ENCODE peak calls at places on chromosome 15, in ten cellular contexts. One of them, this sample, is unnamed.

GRCh38 chr15:37078000-37078399 is 22.3 kb downstream of the MEIS2 start:
- DNase-seq in NT2/D1: no peak
- DNase-seq in activated naive CD4-positive, alpha-beta T cell treated with anti-CD3 and anti-CD28 coated beads, Interleukin-2, amount 10 ng/mL, durations not matched to agents 7 days and 5 days: no peak
- DNase-seq in GM04504: no peak
- DNase-seq in occipital lobe: no peak
- DNase-seq in ureter: no peak
- DNase-seq in AG04450: no peak
- DNase-seq in fibroblast of lung: no peak
- DNase-seq in T-helper 1 cell: no peak
- DNase-seq in stimulated activated CD4-positive, alpha-beta T cell treated with anti-CD3 and anti-CD28 coated beads, Interleukin-2, amount 100 ng/mL, for 24 hours: no peak
- DNase-seq in this sample: peak; percentile 90

GRCh38 chr15:41703120-41703519 is 42.9 kb downstream of the MGA start:
- DNase-seq in activated naive CD4-positive, alpha-beta T cell treated with anti-CD3 and anti-CD28 coated beads, Interleukin-2, amount 10 ng/mL, durations not matched to agents 7 days and 5 days: no peak
- DNase-seq in T-helper 1 cell: no peak
- DNase-seq in NT2/D1: no peak
- DNase-seq in ureter: no peak
- DNase-seq in occipital lobe: no peak
- DNase-seq in fibroblast of lung: no peak
- DNase-seq in GM04504: no peak
- DNase-seq in AG04450: no peak
- DNase-seq in stimulated activated CD4-positive, alpha-beta T cell treated with anti-CD3 and anti-CD28 coated beads, Interleukin-2, amount 100 ng/mL, for 24 hours: no peak
- DNase-seq in this sample: no peak

GRCh38 chr15:48177383-48177874 is 666 bp downstream of the MYEF2 start:
- DNase-seq in T-helper 1 cell: peak; percentile 37
- DNase-seq in stimulated activated CD4-positive, alpha-beta T cell treated with anti-CD3 and anti-CD28 coated beads, Interleukin-2, amount 100 ng/mL, for 24 hours: no peak
- DNase-seq in GM04504: no peak
- DNase-seq in NT2/D1: no peak
- DNase-seq in activated naive CD4-positive, alpha-beta T cell treated with anti-CD3 and anti-CD28 coated beads, Interleukin-2, amount 10 ng/mL, durations not matched to agents 7 days and 5 days: no peak
- DNase-seq in AG04450: no peak
- DNase-seq in ureter: no peak
- DNase-seq in fibroblast of lung: peak; percentile 51
- DNase-seq in occipital lobe: no peak
- DNase-seq in this sample: peak; percentile 65

GRCh38 chr15:44300567-44300966 is 12.0 kb downstream of the GOLM2 start:
- DNase-seq in occipital lobe: no peak
- DNase-seq in activated naive CD4-positive, alpha-beta T cell treated with anti-CD3 and anti-CD28 coated beads, Interleukin-2, amount 10 ng/mL, durations not matched to agents 7 days and 5 days: no peak
- DNase-seq in T-helper 1 cell: no peak
- DNase-seq in ureter: no peak
- DNase-seq in fibroblast of lung: no peak
- DNase-seq in stimulated activated CD4-positive, alpha-beta T cell treated with anti-CD3 and anti-CD28 coated beads, Interleukin-2, amount 100 ng/mL, for 24 hours: no peak
- DNase-seq in AG04450: no peak
- DNase-seq in NT2/D1: no peak
- DNase-seq in GM04504: no peak
- DNase-seq in this sample: no peak

GRCh38 chr15:74173545-74174215 is at the start of gene ISLR:
- DNase-seq in fibroblast of lung: peak; percentile 76
- DNase-seq in stimulated activated CD4-positive, alpha-beta T cell treated with anti-CD3 and anti-CD28 coated beads, Interleukin-2, amount 100 ng/mL, for 24 hours: no peak
- DNase-seq in ureter: peak; percentile 55
- DNase-seq in GM04504: no peak
- DNase-seq in NT2/D1: no peak
- DNase-seq in activated naive CD4-positive, alpha-beta T cell treated with anti-CD3 and anti-CD28 coated beads, Interleukin-2, amount 10 ng/mL, durations not matched to agents 7 days and 5 days: no peak
- DNase-seq in T-helper 1 cell: no peak
- DNase-seq in occipital lobe: no peak
- DNase-seq in AG04450: no peak
- DNase-seq in this sample: no peak

GRCh38 chr15:38817427-38818155 is 253.0 kb upstream of the RASGRP1 start:
- DNase-seq in AG04450: peak; percentile 8
- DNase-seq in GM04504: peak; percentile 55
- DNase-seq in T-helper 1 cell: peak; percentile 62
- DNase-seq in stimulated activated CD4-positive, alpha-beta T cell treated with anti-CD3 and anti-CD28 coated beads, Interleukin-2, amount 100 ng/mL, for 24 hours: peak; percentile 84
- DNase-seq in occipital lobe: peak; percentile 53
- DNase-seq in fibroblast of lung: peak; percentile 53
- DNase-seq in NT2/D1: peak; percentile 28
- DNase-seq in ureter: peak; percentile 85
- DNase-seq in activated naive CD4-positive, alpha-beta T cell treated with anti-CD3 and anti-CD28 coated beads, Interleukin-2, amount 10 ng/mL, durations not matched to agents 7 days and 5 days: peak; percentile 89
- DNase-seq in this sample: peak; percentile 86

GRCh38 chr15:31391687-31392671 is 65.3 kb downstream of the KLF13 start:
- DNase-seq in AG04450: peak; percentile 23
- DNase-seq in T-helper 1 cell: peak; percentile 81
- DNase-seq in occipital lobe: peak; percentile 52
- DNase-seq in stimulated activated CD4-positive, alpha-beta T cell treated with anti-CD3 and anti-CD28 coated beads, Interleukin-2, amount 100 ng/mL, for 24 hours: peak; percentile 82
- DNase-seq in activated naive CD4-positive, alpha-beta T cell treated with anti-CD3 and anti-CD28 coated beads, Interleukin-2, amount 10 ng/mL, durations not matched to agents 7 days and 5 days: peak; percentile 90
- DNase-seq in GM04504: no peak
- DNase-seq in ureter: peak; percentile 89
- DNase-seq in fibroblast of lung: peak; percentile 72
- DNase-seq in NT2/D1: no peak
- DNase-seq in this sample: peak; percentile 75

GRCh38 chr15:100689500-100689899 is 87.1 kb downstream of the ASB7 start:
- DNase-seq in NT2/D1: no peak
- DNase-seq in activated naive CD4-positive, alpha-beta T cell treated with anti-CD3 and anti-CD28 coated beads, Interleukin-2, amount 10 ng/mL, durations not matched to agents 7 days and 5 days: no peak
- DNase-seq in occipital lobe: no peak
- DNase-seq in fibroblast of lung: no peak
- DNase-seq in AG04450: no peak
- DNase-seq in T-helper 1 cell: no peak
- DNase-seq in ureter: no peak
- DNase-seq in GM04504: no peak
- DNase-seq in stimulated activated CD4-positive, alpha-beta T cell treated with anti-CD3 and anti-CD28 coated beads, Interleukin-2, amount 100 ng/mL, for 24 hours: no peak
- DNase-seq in this sample: no peak

GRCh38 chr15:70095387-70096214 is 2.1 kb downstream of the TLE3 start:
- DNase-seq in NT2/D1: no peak
- DNase-seq in stimulated activated CD4-positive, alpha-beta T cell treated with anti-CD3 and anti-CD28 coated beads, Interleukin-2, amount 100 ng/mL, for 24 hours: peak; percentile 56
- DNase-seq in AG04450: no peak
- DNase-seq in T-helper 1 cell: peak; percentile 43
- DNase-seq in GM04504: no peak
- DNase-seq in activated naive CD4-positive, alpha-beta T cell treated with anti-CD3 and anti-CD28 coated beads, Interleukin-2, amount 10 ng/mL, durations not matched to agents 7 days and 5 days: peak; percentile 50
- DNase-seq in fibroblast of lung: no peak
- DNase-seq in occipital lobe: no peak
- DNase-seq in ureter: no peak
- DNase-seq in this sample: peak; percentile 76

GRCh38 chr15:48861813-48862431 is 16.0 kb upstream of the EID1 start:
- DNase-seq in fibroblast of lung: peak; percentile 86
- DNase-seq in T-helper 1 cell: peak; percentile 63
- DNase-seq in GM04504: peak; percentile 39
- DNase-seq in NT2/D1: peak; percentile 38
- DNase-seq in stimulated activated CD4-positive, alpha-beta T cell treated with anti-CD3 and anti-CD28 coated beads, Interleukin-2, amount 100 ng/mL, for 24 hours: peak; percentile 36
- DNase-seq in activated naive CD4-positive, alpha-beta T cell treated with anti-CD3 and anti-CD28 coated beads, Interleukin-2, amount 10 ng/mL, durations not matched to agents 7 days and 5 days: peak; percentile 57
- DNase-seq in ureter: no peak
- DNase-seq in occipital lobe: peak; percentile 8
- DNase-seq in AG04450: no peak
- DNase-seq in this sample: peak; percentile 84

GRCh38 chr15:51450001-51450400 is 108.5 kb downstream of the GLDN start:
- DNase-seq in ureter: no peak
- DNase-seq in GM04504: no peak
- DNase-seq in stimulated activated CD4-positive, alpha-beta T cell treated with anti-CD3 and anti-CD28 coated beads, Interleukin-2, amount 100 ng/mL, for 24 hours: no peak
- DNase-seq in AG04450: no peak
- DNase-seq in T-helper 1 cell: no peak
- DNase-seq in fibroblast of lung: no peak
- DNase-seq in activated naive CD4-positive, alpha-beta T cell treated with anti-CD3 and anti-CD28 coated beads, Interleukin-2, amount 10 ng/mL, durations not matched to agents 7 days and 5 days: no peak
- DNase-seq in NT2/D1: no peak
- DNase-seq in occipital lobe: no peak
- DNase-seq in this sample: no peak

GRCh38 chr15:26674467-26674866 is 98.4 kb downstream of the GABRB3 start:
- DNase-seq in NT2/D1: no peak
- DNase-seq in GM04504: no peak
- DNase-seq in fibroblast of lung: no peak
- DNase-seq in ureter: no peak
- DNase-seq in AG04450: no peak
- DNase-seq in occipital lobe: no peak
- DNase-seq in stimulated activated CD4-positive, alpha-beta T cell treated with anti-CD3 and anti-CD28 coated beads, Interleukin-2, amount 100 ng/mL, for 24 hours: no peak
- DNase-seq in activated naive CD4-positive, alpha-beta T cell treated with anti-CD3 and anti-CD28 coated beads, Interleukin-2, amount 10 ng/mL, durations not matched to agents 7 days and 5 days: no peak
- DNase-seq in T-helper 1 cell: no peak
- DNase-seq in this sample: no peak

GRCh38 chr15:72098076-72098475 is 19.9 kb downstream of the MYO9A start:
- DNase-seq in AG04450: no peak
- DNase-seq in stimulated activated CD4-positive, alpha-beta T cell treated with anti-CD3 and anti-CD28 coated beads, Interleukin-2, amount 100 ng/mL, for 24 hours: no peak
- DNase-seq in GM04504: no peak
- DNase-seq in fibroblast of lung: no peak
- DNase-seq in occipital lobe: no peak
- DNase-seq in activated naive CD4-positive, alpha-beta T cell treated with anti-CD3 and anti-CD28 coated beads, Interleukin-2, amount 10 ng/mL, durations not matched to agents 7 days and 5 days: no peak
- DNase-seq in NT2/D1: no peak
- DNase-seq in T-helper 1 cell: no peak
- DNase-seq in ureter: no peak
- DNase-seq in this sample: no peak

GRCh38 chr15:100314809-100315400 is 26.9 kb downstream of the ADAMTS17 start:
- DNase-seq in activated naive CD4-positive, alpha-beta T cell treated with anti-CD3 and anti-CD28 coated beads, Interleukin-2, amount 10 ng/mL, durations not matched to agents 7 days and 5 days: no peak
- DNase-seq in GM04504: no peak
- DNase-seq in fibroblast of lung: no peak
- DNase-seq in ureter: no peak
- DNase-seq in occipital lobe: no peak
- DNase-seq in stimulated activated CD4-positive, alpha-beta T cell treated with anti-CD3 and anti-CD28 coated beads, Interleukin-2, amount 100 ng/mL, for 24 hours: no peak
- DNase-seq in NT2/D1: no peak
- DNase-seq in T-helper 1 cell: no peak
- DNase-seq in AG04450: no peak
- DNase-seq in this sample: no peak

GRCh38 chr15:76114561-76114960 is 54.8 kb downstream of the TMEM266 start:
- DNase-seq in stimulated activated CD4-positive, alpha-beta T cell treated with anti-CD3 and anti-CD28 coated beads, Interleukin-2, amount 100 ng/mL, for 24 hours: no peak
- DNase-seq in GM04504: no peak
- DNase-seq in activated naive CD4-positive, alpha-beta T cell treated with anti-CD3 and anti-CD28 coated beads, Interleukin-2, amount 10 ng/mL, durations not matched to agents 7 days and 5 days: no peak
- DNase-seq in fibroblast of lung: no peak
- DNase-seq in AG04450: no peak
- DNase-seq in T-helper 1 cell: no peak
- DNase-seq in ureter: no peak
- DNase-seq in NT2/D1: no peak
- DNase-seq in occipital lobe: no peak
- DNase-seq in this sample: no peak

GRCh38 chr15:87827126-87827525 is 429.4 kb downstream of the NTRK3 start:
- DNase-seq in T-helper 1 cell: no peak
- DNase-seq in stimulated activated CD4-positive, alpha-beta T cell treated with anti-CD3 and anti-CD28 coated beads, Interleukin-2, amount 100 ng/mL, for 24 hours: no peak
- DNase-seq in occipital lobe: no peak
- DNase-seq in GM04504: no peak
- DNase-seq in ureter: no peak
- DNase-seq in activated naive CD4-positive, alpha-beta T cell treated with anti-CD3 and anti-CD28 coated beads, Interleukin-2, amount 10 ng/mL, durations not matched to agents 7 days and 5 days: no peak
- DNase-seq in AG04450: peak; percentile 11
- DNase-seq in fibroblast of lung: peak; percentile 32
- DNase-seq in NT2/D1: no peak
- DNase-seq in this sample: no peak

GRCh38 chr15:72086920-72087648 is 30.9 kb downstream of the MYO9A start:
- DNase-seq in GM04504: no peak
- DNase-seq in stimulated activated CD4-positive, alpha-beta T cell treated with anti-CD3 and anti-CD28 coated beads, Interleukin-2, amount 100 ng/mL, for 24 hours: no peak
- DNase-seq in T-helper 1 cell: no peak
- DNase-seq in occipital lobe: no peak
- DNase-seq in activated naive CD4-positive, alpha-beta T cell treated with anti-CD3 and anti-CD28 coated beads, Interleukin-2, amount 10 ng/mL, durations not matched to agents 7 days and 5 days: no peak
- DNase-seq in ureter: no peak
- DNase-seq in AG04450: no peak
- DNase-seq in fibroblast of lung: no peak
- DNase-seq in NT2/D1: no peak
- DNase-seq in this sample: no peak

GRCh38 chr15:101099183-101099582 is 152.7 kb downstream of the CHSY1 start:
- DNase-seq in ureter: no peak
- DNase-seq in T-helper 1 cell: peak; percentile 53
- DNase-seq in NT2/D1: no peak
- DNase-seq in fibroblast of lung: no peak
- DNase-seq in AG04450: no peak
- DNase-seq in activated naive CD4-positive, alpha-beta T cell treated with anti-CD3 and anti-CD28 coated beads, Interleukin-2, amount 10 ng/mL, durations not matched to agents 7 days and 5 days: no peak
- DNase-seq in occipital lobe: no peak
- DNase-seq in stimulated activated CD4-positive, alpha-beta T cell treated with anti-CD3 and anti-CD28 coated beads, Interleukin-2, amount 100 ng/mL, for 24 hours: no peak
- DNase-seq in GM04504: no peak
- DNase-seq in this sample: no peak

GRCh38 chr15:45731331-45731730 is 96.5 kb downstream of the SQOR start:
- DNase-seq in occipital lobe: no peak
- DNase-seq in activated naive CD4-positive, alpha-beta T cell treated with anti-CD3 and anti-CD28 coated beads, Interleukin-2, amount 10 ng/mL, durations not matched to agents 7 days and 5 days: no peak
- DNase-seq in AG04450: no peak
- DNase-seq in NT2/D1: no peak
- DNase-seq in fibroblast of lung: no peak
- DNase-seq in GM04504: no peak
- DNase-seq in T-helper 1 cell: no peak
- DNase-seq in stimulated activated CD4-positive, alpha-beta T cell treated with anti-CD3 and anti-CD28 coated beads, Interleukin-2, amount 100 ng/mL, for 24 hours: no peak
- DNase-seq in ureter: no peak
- DNase-seq in this sample: no peak

GRCh38 chr15:48395532-48396011 is 64.3 kb downstream of the DUT start:
- DNase-seq in NT2/D1: no peak
- DNase-seq in occipital lobe: no peak
- DNase-seq in stimulated activated CD4-positive, alpha-beta T cell treated with anti-CD3 and anti-CD28 coated beads, Interleukin-2, amount 100 ng/mL, for 24 hours: no peak
- DNase-seq in ureter: no peak
- DNase-seq in GM04504: peak; percentile 93
- DNase-seq in AG04450: no peak
- DNase-seq in activated naive CD4-positive, alpha-beta T cell treated with anti-CD3 and anti-CD28 coated beads, Interleukin-2, amount 10 ng/mL, durations not matched to agents 7 days and 5 days: no peak
- DNase-seq in T-helper 1 cell: no peak
- DNase-seq in fibroblast of lung: peak; percentile 71
- DNase-seq in this sample: no peak

GRCh38 chr15:70096215-70096974 is 1.3 kb downstream of the TLE3 start:
- DNase-seq in activated naive CD4-positive, alpha-beta T cell treated with anti-CD3 and anti-CD28 coated beads, Interleukin-2, amount 10 ng/mL, durations not matched to agents 7 days and 5 days: peak; percentile 68
- DNase-seq in ureter: peak; percentile 63
- DNase-seq in stimulated activated CD4-positive, alpha-beta T cell treated with anti-CD3 and anti-CD28 coated beads, Interleukin-2, amount 100 ng/mL, for 24 hours: peak; percentile 68
- DNase-seq in NT2/D1: no peak
- DNase-seq in GM04504: no peak
- DNase-seq in fibroblast of lung: peak; percentile 55
- DNase-seq in T-helper 1 cell: peak; percentile 54
- DNase-seq in AG04450: no peak
- DNase-seq in occipital lobe: no peak
- DNase-seq in this sample: peak; percentile 76

GRCh38 chr15:42994546-42994945 is 74.0 kb upstream of the TTBK2 start:
- DNase-seq in NT2/D1: no peak
- DNase-seq in occipital lobe: no peak
- DNase-seq in stimulated activated CD4-positive, alpha-beta T cell treated with anti-CD3 and anti-CD28 coated beads, Interleukin-2, amount 100 ng/mL, for 24 hours: no peak
- DNase-seq in T-helper 1 cell: no peak
- DNase-seq in fibroblast of lung: peak; percentile 7
- DNase-seq in activated naive CD4-positive, alpha-beta T cell treated with anti-CD3 and anti-CD28 coated beads, Interleukin-2, amount 10 ng/mL, durations not matched to agents 7 days and 5 days: no peak
- DNase-seq in GM04504: peak; percentile 6
- DNase-seq in AG04450: peak; percentile 16
- DNase-seq in ureter: no peak
- DNase-seq in this sample: no peak

GRCh38 chr15:76905855-76906254 is 715 bp upstream of the SCAPER start:
- DNase-seq in activated naive CD4-positive, alpha-beta T cell treated with anti-CD3 and anti-CD28 coated beads, Interleukin-2, amount 10 ng/mL, durations not matched to agents 7 days and 5 days: no peak
- DNase-seq in ureter: no peak
- DNase-seq in stimulated activated CD4-positive, alpha-beta T cell treated with anti-CD3 and anti-CD28 coated beads, Interleukin-2, amount 100 ng/mL, for 24 hours: no peak
- DNase-seq in NT2/D1: no peak
- DNase-seq in GM04504: no peak
- DNase-seq in fibroblast of lung: no peak
- DNase-seq in occipital lobe: peak; percentile 18
- DNase-seq in AG04450: no peak
- DNase-seq in T-helper 1 cell: no peak
- DNase-seq in this sample: peak; percentile 82

GRCh38 chr15:99099661-99100060 is 5.2 kb upstream of the SYNM start:
- DNase-seq in AG04450: no peak
- DNase-seq in T-helper 1 cell: no peak
- DNase-seq in fibroblast of lung: no peak
- DNase-seq in GM04504: no peak
- DNase-seq in NT2/D1: no peak
- DNase-seq in ureter: no peak
- DNase-seq in stimulated activated CD4-positive, alpha-beta T cell treated with anti-CD3 and anti-CD28 coated beads, Interleukin-2, amount 100 ng/mL, for 24 hours: no peak
- DNase-seq in occipital lobe: no peak
- DNase-seq in activated naive CD4-positive, alpha-beta T cell treated with anti-CD3 and anti-CD28 coated beads, Interleukin-2, amount 10 ng/mL, durations not matched to agents 7 days and 5 days: no peak
- DNase-seq in this sample: no peak

This sample was measured in NCI-H82.